ENCODE peak calls at places on chromosomes 16 and 17, in four cellular contexts. One of them, this sample, is unnamed.

GRCh38 chr17:64278614-64279013 is 15.6 kb upstream of the TEX2 start:
- DNase-seq in NCI-H1092: no peak
- DNase-seq in HEK293T: no peak
- DNase-seq in stimulated activated naive CD4-positive, alpha-beta T cell treated with Interleukin-2 at 50 U/mL for 16 hours: no peak
- DNase-seq in this sample: no peak

GRCh38 chr16:87042551-87043272 is 274.5 kb downstream of the C16orf95 start:
- DNase-seq in NCI-H1092: no peak
- DNase-seq in HEK293T: no peak
- DNase-seq in stimulated activated naive CD4-positive, alpha-beta T cell treated with Interleukin-2 at 50 U/mL for 16 hours: no peak
- DNase-seq in this sample: no peak

GRCh38 chr17:11303773-11304394 is 62.9 kb downstream of the SHISA6 start:
- DNase-seq in NCI-H1092: no peak
- DNase-seq in HEK293T: no peak
- DNase-seq in stimulated activated naive CD4-positive, alpha-beta T cell treated with Interleukin-2 at 50 U/mL for 16 hours: no peak
- DNase-seq in this sample: no peak

GRCh38 chr16:85842435-85842834 is 42.9 kb downstream of the COX4I1 start:
- DNase-seq in NCI-H1092: no peak
- DNase-seq in HEK293T: no peak
- DNase-seq in stimulated activated naive CD4-positive, alpha-beta T cell treated with Interleukin-2 at 50 U/mL for 16 hours: no peak
- DNase-seq in this sample: no peak

GRCh38 chr17:39244600-39245570 is 19.1 kb upstream of the STAC2 start:
- DNase-seq in NCI-H1092: peak
- DNase-seq in HEK293T: peak
- DNase-seq in stimulated activated naive CD4-positive, alpha-beta T cell treated with Interleukin-2 at 50 U/mL for 16 hours: peak
- DNase-seq in this sample: peak

GRCh38 chr17:27558842-27559505 is 72.0 kb upstream of the LGALS9 start:
- DNase-seq in NCI-H1092: no peak
- DNase-seq in HEK293T: no peak
- DNase-seq in stimulated activated naive CD4-positive, alpha-beta T cell treated with Interleukin-2 at 50 U/mL for 16 hours: no peak
- DNase-seq in this sample: no peak

GRCh38 chr16:71473891-71474290 is 11.8 kb upstream of the ZNF23 start:
- DNase-seq in NCI-H1092: no peak
- DNase-seq in HEK293T: no peak
- DNase-seq in stimulated activated naive CD4-positive, alpha-beta T cell treated with Interleukin-2 at 50 U/mL for 16 hours: no peak
- DNase-seq in this sample: no peak

GRCh38 chr16:15041260-15042011 is 14.4 kb downstream of the NTAN1 start:
- DNase-seq in NCI-H1092: no peak
- DNase-seq in HEK293T: no peak
- DNase-seq in stimulated activated naive CD4-positive, alpha-beta T cell treated with Interleukin-2 at 50 U/mL for 16 hours: no peak
- DNase-seq in this sample: peak